ENCODE peak calls at places on chromosomes 7 and 10, in four cellular contexts. S, T, O and K are unnamed samples.
A peak's percentile ranks its signal among the peaks of the same experiment; 100 is the strongest.

GRCh38 chr10:102646610-102647432 is 2.5 kb downstream of the TRIM8 start:
- DNase-seq in T (no peak), O (no peak), S (no peak), K (no peak)

GRCh38 chr7:831596-832291 is 532 bp upstream of the SUN1 start:
- DNase-seq in S (peak; percentile 64), O (peak; percentile 35), T (peak; percentile 54), K (peak; percentile 40)

GRCh38 chr10:121648078-121648477 is 49.8 kb upstream of the FGFR2 start:
- DNase-seq in O (no peak), S (no peak), T (no peak), K (no peak)

GRCh38 chr10:13483951-13484350 is 44.9 kb downstream of the BEND7 start:
- DNase-seq in T (no peak), O (no peak), S (no peak), K (no peak)

GRCh38 chr7:676246-676971 is 50.1 kb upstream of the DNAAF5 start:
- DNase-seq in T (no peak), O (no peak), S (no peak), K (no peak)

GRCh38 chr7:135168001-135168400 is 2.5 kb downstream of the CYREN start:
- DNase-seq in T (peak; percentile 75), O (no peak), S (no peak), K (no peak)

GRCh38 chr10:94038024-94038423 is 44.3 kb downstream of the PLCE1 start:
- DNase-seq in S (no peak), T (no peak), O (no peak), K (no peak)

GRCh38 chr10:22693371-22693784 is 21.0 kb downstream of the PIP4K2A start:
- DNase-seq in T (peak; percentile 36), S (no peak), O (no peak), K (no peak)

GRCh38 chr10:62732841-62733653 is 71.5 kb upstream of the ADO start:
- DNase-seq in O (no peak), S (peak; percentile 94), T (no peak), K (no peak)

GRCh38 chr7:130721486-130722277 is 12.3 kb downstream of the KLF14 start:
- DNase-seq in O (peak; percentile 49), S (no peak), T (peak; percentile 44), K (peak; percentile 65)

GRCh38 chr10:17216217-17216900 is 11.7 kb upstream of the VIM start:
- DNase-seq in O (peak; percentile 47), S (peak; percentile 82), T (peak; percentile 37), K (no peak)

GRCh38 chr10:110020265-110020664 is 12.5 kb downstream of the ADD3 start:
- DNase-seq in T (no peak), S (no peak), O (no peak), K (no peak)

GRCh38 chr7:152780935-152781334 is 21.4 kb downstream of the ACTR3B start:
- DNase-seq in S (no peak), T (no peak), O (no peak), K (no peak)

GRCh38 chr7:94696981-94697670 is 41.2 kb upstream of the SGCE start:
- DNase-seq in O (peak; percentile 76), S (no peak), T (no peak), K (no peak)

GRCh38 chr10:49161411-49161997 is 26.7 kb downstream of the TMEM273 start:
- DNase-seq in S (no peak), O (no peak), T (peak; percentile 56), K (no peak)
- TF ChIP-seq TARDBP in S (no peak), O (no peak), T (no peak), K (no peak)

DNA sequence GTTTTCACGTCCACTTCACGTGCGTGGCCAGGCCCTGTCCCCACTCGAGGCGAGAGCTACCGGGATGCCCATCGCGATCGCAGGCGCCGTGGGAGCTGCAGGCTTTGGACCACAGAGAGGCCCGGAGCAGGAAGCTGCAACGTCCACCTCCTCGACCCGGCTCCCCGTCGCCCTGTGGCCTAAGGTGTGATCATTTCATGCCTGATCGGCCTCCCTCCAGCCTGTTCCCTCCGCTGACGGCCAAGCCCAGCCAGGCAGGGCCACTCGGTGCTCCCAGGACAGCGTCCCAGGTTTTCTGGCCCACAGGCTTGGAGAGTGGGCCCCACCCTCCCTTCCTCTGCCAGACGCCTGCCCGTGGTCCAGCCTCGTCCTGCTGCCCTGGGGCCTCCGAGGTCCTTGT is 19.6 kb downstream of the KNDC1 start:
- DNase-seq in T (no peak), O (no peak), S (no peak), K (no peak)
- TF ChIP-seq FOXK2 in T (no peak), O (no peak), S (no peak), K (no peak)

GRCh38 chr7:115183431-115184057 is 261.6 kb downstream of the MDFIC start:
- DNase-seq in O (no peak), T (no peak), S (no peak), K (no peak)
- TF ChIP-seq TARDBP in O (no peak), T (no peak), S (no peak), K (no peak)

DNA sequence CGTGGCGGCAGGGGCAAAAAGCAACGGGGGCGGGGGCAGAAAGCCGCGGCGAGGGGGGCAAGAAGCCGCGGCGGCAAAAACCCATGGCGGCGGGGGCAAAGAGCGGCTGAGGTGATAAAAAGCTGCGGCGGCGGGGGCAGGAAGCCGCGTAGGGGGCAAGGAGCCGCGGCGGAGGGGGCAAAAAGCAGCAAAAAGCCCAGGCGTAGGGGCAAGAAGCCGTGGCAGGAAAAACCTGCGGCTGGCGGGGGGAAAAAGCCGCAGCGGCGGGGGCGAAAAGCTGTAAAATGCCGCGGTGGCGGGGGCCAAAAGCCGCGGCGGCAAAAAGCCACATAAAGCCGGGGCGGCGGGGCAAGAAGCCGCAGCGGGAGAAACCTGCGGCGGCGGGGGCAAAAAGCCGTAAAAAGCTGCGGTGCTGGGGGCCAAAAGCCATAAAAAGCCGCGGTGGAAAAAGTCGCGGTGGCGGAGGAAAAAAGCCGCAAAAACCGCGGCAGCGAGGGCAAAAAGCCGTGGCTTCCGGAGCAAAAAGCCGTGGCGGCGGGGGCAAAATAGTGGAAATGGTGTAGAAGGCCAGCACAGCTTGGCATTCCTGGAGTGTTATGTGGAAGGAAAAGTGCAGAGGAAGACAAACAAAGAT is 487.8 kb downstream of the ZNF33B start:
- DNase-seq in S (no peak), O (no peak), T (no peak), K (no peak)
- TF ChIP-seq FOXK2 in S (no peak), O (no peak), T (no peak), K (no peak)